ENCODE peak calls at places on chromosomes 16 and 17, in four cellular contexts. T, B, P and M are unnamed samples.

GRCh38 chr16:80570106-80570478 is 29.3 kb downstream of the DYNLRB2 start:
- DNase-seq in B (no peak), T (peak; percentile 50), P (no peak), M (no peak)

GRCh38 chr17:28500712-28501379 is 5.3 kb upstream of the FOXN1 start:
- DNase-seq in B (no peak), T (no peak), P (no peak), M (peak; percentile 83)

GRCh38 chr16:49093939-49094338 is 187.7 kb downstream of the CBLN1 start:
- DNase-seq in P (no peak), T (no peak), B (no peak), M (no peak)

GRCh38 chr17:9217151-9218067 is 196.1 kb downstream of the NTN1 start:
- DNase-seq in B (no peak), P (no peak), T (no peak), M (no peak)

GRCh38 chr17:50087246-50087911 is 7.8 kb upstream of the PDK2 start:
- DNase-seq in B (peak; percentile 83), P (peak; percentile 71), T (peak; percentile 84), M (peak; percentile 88)

GRCh38 chr17:12007466-12007865 is 10.2 kb upstream of the ZNF18 start:
- DNase-seq in T (no peak), B (no peak), P (no peak), M (no peak)

GRCh38 chr16:54216268-54217187 is 70.1 kb downstream of the IRX3 start:
- DNase-seq in T (no peak), B (no peak), P (peak; percentile 88), M (no peak)

GRCh38 chr17:28726396-28726911 is 421 bp upstream of the TLCD1 start:
- DNase-seq in P (peak; percentile 76), B (peak; percentile 60), T (peak; percentile 89), M (no peak)

GRCh38 chr17:71634376-71634775 is 486.4 kb upstream of the SOX9 start:
- DNase-seq in T (no peak), P (no peak), B (no peak), M (no peak)

GRCh38 chr17:15398291-15398690 is 56.9 kb upstream of the TEKT3 start:
- DNase-seq in T (no peak), P (no peak), B (no peak), M (no peak)

GRCh38 chr17:3127451-3127850 is at the start of gene OR1G1:
- DNase-seq in P (no peak), B (no peak), T (no peak), M (no peak)

DNA sequence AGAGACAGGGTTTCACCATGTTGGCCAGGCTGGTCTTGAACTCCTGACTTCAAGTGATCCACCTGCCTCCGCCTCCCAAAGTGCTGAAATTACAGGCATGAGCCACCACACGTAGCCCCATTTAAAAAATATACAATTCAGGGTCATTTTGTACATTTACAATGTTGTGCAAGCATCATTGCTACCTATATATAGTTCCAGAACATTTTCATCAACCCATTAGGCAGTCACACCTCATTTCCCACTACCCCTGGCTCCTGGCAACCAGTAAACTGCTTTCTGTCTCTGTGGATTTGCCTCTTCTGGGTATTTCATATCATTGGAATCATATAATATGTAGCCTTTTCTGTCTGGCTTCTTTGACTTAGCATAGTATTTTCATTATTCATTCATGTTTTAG is 6.7 kb downstream of the LRRC36 start:
- DNase-seq in B (no peak), T (no peak), P (no peak), M (no peak)
- TF ChIP-seq CTCF in B (no peak), T (no peak), P (no peak), M (no peak)

DNA sequence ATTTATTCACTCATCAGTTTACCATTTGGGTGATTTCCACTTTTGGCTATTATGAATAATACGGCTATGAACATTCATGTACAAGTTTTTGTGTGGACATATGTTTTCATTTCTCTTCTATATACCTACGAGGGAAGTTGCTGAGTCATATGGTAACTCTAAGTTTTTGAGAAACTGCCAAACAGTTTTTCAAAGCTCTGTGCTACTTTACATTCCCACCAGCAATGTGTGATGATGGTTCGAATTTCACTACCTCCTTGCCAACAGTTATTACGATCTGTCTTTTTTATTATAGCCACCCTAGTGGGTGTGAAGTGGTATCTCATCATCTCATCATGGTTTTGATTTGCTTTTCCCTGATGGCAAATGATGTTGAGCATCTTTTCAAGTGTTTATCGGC is 63.7 kb upstream of the MRTFB start:
- DNase-seq in P (no peak), B (no peak), T (no peak), M (peak; percentile 26)
- TF ChIP-seq CTCF in P (no peak), B (no peak), T (no peak), M (no peak)

GRCh38 chr17:82876149-82876548 is 36.3 kb upstream of the ZNF750 start:
- DNase-seq in P (peak; percentile 56), B (no peak), T (no peak), M (no peak)

GRCh38 chr17:82878545-82878944 is 38.7 kb upstream of the ZNF750 start:
- DNase-seq in B (no peak), P (peak; percentile 20), T (no peak), M (no peak)

GRCh38 chr17:82879241-82879640 is 39.4 kb upstream of the ZNF750 start:
- DNase-seq in T (no peak), P (peak; percentile 21), B (no peak), M (no peak)

GRCh38 chr17:82875418-82875856 is 35.6 kb upstream of the ZNF750 start:
- DNase-seq in B (no peak), T (no peak), P (peak; percentile 28), M (no peak)

GRCh38 chr17:82876602-82877391 is 37.0 kb upstream of the ZNF750 start:
- DNase-seq in B (peak; percentile 45), T (no peak), P (peak; percentile 91), M (no peak)
- TF ChIP-seq CTCF in B (peak; percentile 62), T (no peak), P (peak; percentile 30), M (no peak)

GRCh38 chr17:41689497-41690299 is 1.0 kb downstream of the EIF1 start:
- DNase-seq in T (peak; percentile 77), P (no peak), B (peak; percentile 71), M (no peak)

GRCh38 chr17:41690497-41690896 is 1.8 kb downstream of the EIF1 start:
- DNase-seq in B (no peak), P (no peak), T (no peak), M (no peak)

GRCh38 chr17:41688641-41689496 is at the start of gene EIF1:
- DNase-seq in T (peak; percentile 100), B (peak; percentile 100), P (peak; percentile 100), M (peak; percentile 93)

GRCh38 chr17:41691031-41691777 is 2.5 kb downstream of the EIF1 start:
- DNase-seq in P (no peak), T (no peak), B (no peak), M (no peak)

DNA sequence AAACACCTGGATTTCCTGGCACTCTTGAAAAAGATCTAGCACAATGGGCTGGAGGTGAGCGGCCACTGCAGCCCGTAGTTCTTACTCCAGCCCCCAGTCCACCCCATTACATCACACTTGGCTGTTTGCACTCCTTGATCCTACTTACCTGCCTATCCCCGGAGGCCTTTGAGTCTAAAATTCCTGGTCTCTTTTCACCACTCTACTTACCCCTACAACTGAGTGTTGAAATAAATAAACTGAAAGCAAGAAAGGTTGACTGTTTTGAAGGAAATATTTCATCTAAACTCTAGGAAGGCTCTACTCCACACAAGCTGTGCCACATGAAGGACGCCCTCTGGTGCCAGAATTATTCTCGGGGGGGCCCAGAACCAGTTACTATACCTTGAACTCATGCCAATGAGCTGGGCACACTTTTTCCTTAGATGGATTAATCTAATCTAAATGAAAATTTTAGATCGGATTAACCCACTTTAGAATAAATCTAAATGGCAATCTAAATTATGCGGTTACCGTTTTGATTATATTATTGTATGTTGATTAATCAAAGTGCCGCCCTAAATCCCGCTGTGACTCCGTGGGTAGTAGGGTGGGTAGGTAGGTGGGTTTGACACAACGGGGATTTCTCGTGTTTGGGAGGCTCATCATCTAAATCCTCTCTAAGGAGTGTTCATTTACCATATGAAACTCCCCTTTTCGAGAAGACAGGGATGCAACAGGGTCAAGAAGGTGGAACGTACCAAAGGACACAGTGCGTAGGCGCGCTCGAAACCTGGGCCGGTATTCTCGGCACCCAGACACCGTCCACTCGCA is 651 bp upstream of the EIF1 start:
- DNase-seq in T (peak; percentile 82), B (no peak), P (peak; percentile 73), M (no peak)
- TF ChIP-seq CTCF in T (peak; percentile 44), B (peak; percentile 44), P (peak; percentile 21), M (peak; percentile 5)

GRCh38 chr16:5354645-5355044 is 257.1 kb upstream of the EEF2KMT start:
- DNase-seq in B (no peak), P (no peak), T (no peak), M (no peak)

GRCh38 chr16:5349661-5350060 is 252.1 kb upstream of the EEF2KMT start:
- DNase-seq in T (no peak), B (no peak), P (no peak), M (no peak)

GRCh38 chr16:5349101-5349500 is 251.5 kb upstream of the EEF2KMT start:
- DNase-seq in P (no peak), T (no peak), B (no peak), M (no peak)

GRCh38 chr16:5347561-5347960 is 250.0 kb upstream of the EEF2KMT start:
- DNase-seq in P (no peak), T (no peak), B (no peak), M (no peak)

GRCh38 chr16:5350118-5350517 is 252.5 kb upstream of the EEF2KMT start:
- DNase-seq in T (no peak), P (no peak), B (no peak), M (no peak)
- TF ChIP-seq CTCF in T (no peak), P (no peak), B (no peak), M (no peak)

DNA sequence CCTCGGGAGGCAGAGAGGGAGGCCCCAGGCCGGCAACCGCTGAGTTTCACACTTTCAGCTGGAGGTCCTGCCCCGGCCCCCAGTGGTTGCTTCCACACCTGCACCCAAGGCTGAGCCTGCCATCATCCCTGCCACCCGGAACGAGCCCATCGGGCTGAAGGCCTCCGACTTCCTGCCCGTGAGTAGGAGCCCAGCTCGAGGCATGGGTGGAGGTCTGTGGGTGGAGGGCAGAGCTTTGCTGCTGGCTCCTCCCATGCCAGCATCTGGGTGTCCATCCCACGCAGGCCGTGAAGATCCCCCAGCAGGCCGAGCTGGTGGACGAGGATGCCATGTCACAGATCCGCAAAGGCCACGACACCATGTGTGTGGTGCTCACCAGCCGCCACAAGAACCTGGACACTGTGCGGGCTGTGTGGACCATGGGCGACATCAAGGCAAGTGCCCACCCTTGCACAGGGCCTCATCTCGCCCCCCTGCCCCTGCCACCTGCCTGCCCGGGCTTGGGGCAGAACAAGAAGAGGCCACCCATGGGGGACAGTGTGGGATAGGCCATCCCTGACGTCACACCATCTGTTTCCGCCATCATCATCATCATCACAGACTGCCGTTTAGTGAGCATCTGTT is 19.6 kb downstream of the KATNB1 start:
- DNase-seq in P (peak; percentile 19), B (no peak), T (no peak), M (no peak)
- TF ChIP-seq CTCF in P (no peak), B (no peak), T (no peak), M (no peak)

GRCh38 chr16:84360170-84360569 is 8.2 kb upstream of the ATP2C2 start:
- DNase-seq in B (no peak), P (no peak), T (peak; percentile 87), M (no peak)
- TF ChIP-seq CTCF in B (no peak), P (no peak), T (no peak), M (no peak)

DNA sequence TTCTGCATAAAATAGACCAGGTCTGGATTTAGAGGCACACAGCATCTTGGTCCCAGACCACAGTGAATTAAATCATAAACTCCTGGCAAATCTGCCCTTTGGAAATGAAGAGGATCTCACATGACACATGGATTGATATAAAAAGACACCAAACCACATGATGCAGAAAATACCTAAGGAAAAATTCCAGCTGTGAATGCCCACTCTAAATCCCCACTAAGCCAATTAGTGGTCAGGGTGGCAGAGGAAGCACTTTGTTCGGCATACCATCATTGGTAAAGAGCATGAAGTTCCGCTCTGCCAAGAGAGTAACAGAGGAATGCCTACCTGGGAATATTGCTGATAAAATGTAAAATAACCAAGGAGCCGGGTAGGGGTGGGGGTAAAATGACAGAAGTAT is 32.4 kb upstream of the NOL11 start:
- DNase-seq in P (no peak), B (no peak), T (no peak), M (no peak)
- TF ChIP-seq CTCF in P (no peak), B (no peak), T (no peak), M (no peak)